ENCODE peak calls at places on chromosome 16, in six cellular contexts. One of them, this sample, is unnamed.

GRCh38 chr16:4179763-4180260 is 62.1 kb downstream of the SRL start:
- DNase-seq in A549: no peak
- DNase-seq in sigmoid colon: no peak
- DNase-seq in uterus: no peak
- DNase-seq in tibial nerve: no peak
- DNase-seq in stomach: no peak
- DNase-seq in this sample: no peak

GRCh38 chr16:86979061-86979460 is 338.1 kb downstream of the C16orf95 start:
- DNase-seq in A549: no peak
- DNase-seq in sigmoid colon: peak
- DNase-seq in uterus: no peak
- DNase-seq in tibial nerve: no peak
- DNase-seq in stomach: no peak
- DNase-seq in this sample: no peak

GRCh38 chr16:8886593-8887437 is 4.7 kb downstream of the LITAFD start:
- DNase-seq in A549: no peak
- DNase-seq in sigmoid colon: no peak
- DNase-seq in uterus: no peak
- DNase-seq in tibial nerve: no peak
- DNase-seq in stomach: no peak
- DNase-seq in this sample: no peak

GRCh38 chr16:87459027-87459426 is 33.8 kb downstream of the ZCCHC14 start:
- DNase-seq in A549: no peak
- DNase-seq in sigmoid colon: no peak
- DNase-seq in uterus: no peak
- DNase-seq in tibial nerve: no peak
- DNase-seq in stomach: no peak
- DNase-seq in this sample: no peak

GRCh38 chr16:85309656-85310587 is 197.7 kb upstream of the CIBAR2 start:
- DNase-seq in A549: no peak
- DNase-seq in sigmoid colon: peak
- DNase-seq in uterus: no peak
- DNase-seq in tibial nerve: peak
- DNase-seq in stomach: no peak
- DNase-seq in this sample: no peak

GRCh38 chr16:2278272-2278608 is 10.3 kb upstream of the RNPS1 start:
- DNase-seq in A549: no peak
- DNase-seq in sigmoid colon: no peak
- DNase-seq in uterus: no peak
- DNase-seq in tibial nerve: no peak
- DNase-seq in stomach: no peak
- DNase-seq in this sample: no peak

GRCh38 chr16:14111713-14112538 is 40.8 kb downstream of the MRTFB start:
- DNase-seq in A549: no peak
- DNase-seq in sigmoid colon: peak
- DNase-seq in uterus: peak
- DNase-seq in tibial nerve: peak
- DNase-seq in stomach: peak
- DNase-seq in this sample: peak

GRCh38 chr16:73052441-73053030 is 4.6 kb upstream of the ZFHX3 start:
- DNase-seq in A549: no peak
- DNase-seq in sigmoid colon: peak
- DNase-seq in uterus: no peak
- DNase-seq in tibial nerve: no peak
- DNase-seq in stomach: no peak
- DNase-seq in this sample: no peak

GRCh38 chr16:56246051-56246817 is 54.9 kb downstream of the GNAO1 start:
- DNase-seq in A549: peak
- DNase-seq in sigmoid colon: peak
- DNase-seq in uterus: no peak
- DNase-seq in tibial nerve: peak
- DNase-seq in stomach: no peak
- DNase-seq in this sample: no peak

GRCh38 chr16:85350973-85351372 is 238.7 kb upstream of the CIBAR2 start:
- DNase-seq in A549: peak
- DNase-seq in sigmoid colon: peak
- DNase-seq in uterus: peak
- DNase-seq in tibial nerve: peak
- DNase-seq in stomach: peak
- DNase-seq in this sample: peak

GRCh38 chr16:78005881-78006280 is 16.5 kb upstream of the CLEC3A start:
- DNase-seq in A549: peak
- DNase-seq in sigmoid colon: no peak
- DNase-seq in uterus: no peak
- DNase-seq in tibial nerve: no peak
- DNase-seq in stomach: no peak
- DNase-seq in this sample: no peak

GRCh38 chr16:11313493-11314308 is 31.6 kb upstream of the RMI2 start:
- DNase-seq in A549: no peak
- DNase-seq in sigmoid colon: no peak
- DNase-seq in uterus: no peak
- DNase-seq in tibial nerve: no peak
- DNase-seq in stomach: no peak
- DNase-seq in this sample: no peak

GRCh38 chr16:24685539-24686432 is 43.7 kb upstream of the TNRC6A start:
- DNase-seq in A549: peak
- DNase-seq in sigmoid colon: peak
- DNase-seq in uterus: peak
- DNase-seq in tibial nerve: peak
- DNase-seq in stomach: peak
- DNase-seq in this sample: peak

GRCh38 chr16:72847187-72848044 is 200.5 kb downstream of the ZFHX3 start:
- DNase-seq in A549: peak
- DNase-seq in sigmoid colon: no peak
- DNase-seq in uterus: no peak
- DNase-seq in tibial nerve: no peak
- DNase-seq in stomach: no peak
- DNase-seq in this sample: no peak

GRCh38 chr16:35485915-35486314 is 2026.5 kb downstream of the TP53TG3F start:
- DNase-seq in A549: no peak
- DNase-seq in sigmoid colon: no peak
- DNase-seq in uterus: no peak
- DNase-seq in tibial nerve: no peak
- DNase-seq in stomach: no peak
- DNase-seq in this sample: no peak

GRCh38 chr16:89407282-89407924 is 83.0 kb downstream of the ANKRD11 start:
- DNase-seq in A549: no peak
- DNase-seq in sigmoid colon: no peak
- DNase-seq in uterus: no peak
- DNase-seq in tibial nerve: no peak
- DNase-seq in stomach: no peak
- DNase-seq in this sample: no peak

GRCh38 chr16:82016268-82016667 is 5.0 kb upstream of the SDR42E1 start:
- DNase-seq in A549: peak
- DNase-seq in sigmoid colon: no peak
- DNase-seq in uterus: no peak
- DNase-seq in tibial nerve: no peak
- DNase-seq in stomach: no peak
- DNase-seq in this sample: no peak

GRCh38 chr16:7888421-7888820 is 555.8 kb downstream of the RBFOX1 start:
- DNase-seq in A549: no peak
- DNase-seq in sigmoid colon: no peak
- DNase-seq in uterus: no peak
- DNase-seq in tibial nerve: no peak
- DNase-seq in stomach: no peak
- DNase-seq in this sample: no peak

GRCh38 chr16:25052530-25052929 is 37.4 kb upstream of the ARHGAP17 start:
- DNase-seq in A549: no peak
- DNase-seq in sigmoid colon: no peak
- DNase-seq in uterus: no peak
- DNase-seq in tibial nerve: no peak
- DNase-seq in stomach: peak
- DNase-seq in this sample: no peak

GRCh38 chr16:84863485-84863814 is 43.7 kb downstream of the CRISPLD2 start:
- DNase-seq in A549: no peak
- DNase-seq in sigmoid colon: no peak
- DNase-seq in uterus: no peak
- DNase-seq in tibial nerve: no peak
- DNase-seq in stomach: no peak
- DNase-seq in this sample: no peak

GRCh38 chr16:24609417-24609739 is 70.0 kb downstream of the RBBP6 start:
- DNase-seq in A549: no peak
- DNase-seq in sigmoid colon: no peak
- DNase-seq in uterus: no peak
- DNase-seq in tibial nerve: no peak
- DNase-seq in stomach: no peak
- DNase-seq in this sample: no peak

DNA sequence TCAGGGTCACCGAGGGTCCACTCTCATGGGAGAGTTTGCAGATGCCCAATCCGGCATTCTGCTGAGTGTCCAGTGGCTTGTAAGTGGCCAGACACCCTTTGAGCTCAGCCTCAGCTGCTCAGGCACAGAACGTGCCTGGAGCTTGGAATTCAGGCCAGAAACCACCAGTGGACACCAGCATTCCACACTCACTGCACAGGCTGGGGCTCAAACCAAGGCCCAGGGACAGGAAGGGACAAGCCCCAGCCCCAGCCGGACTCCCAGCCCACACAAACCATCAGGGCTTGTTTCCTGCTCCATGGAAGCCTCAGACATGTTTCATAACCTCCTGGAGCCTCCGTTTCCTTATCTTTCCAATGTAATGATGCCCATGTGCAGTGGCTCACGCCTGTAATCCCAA is 5.0 kb upstream of the NPRL3 start:
- DNase-seq in A549: no peak
- DNase-seq in sigmoid colon: no peak
- DNase-seq in uterus: no peak
- DNase-seq in tibial nerve: no peak
- DNase-seq in stomach: no peak
- DNase-seq in this sample: no peak
- TF ChIP-seq POLR2A in A549: no peak
- TF ChIP-seq POLR2A in sigmoid colon: no peak
- TF ChIP-seq POLR2A in uterus: no peak
- TF ChIP-seq POLR2A in tibial nerve: no peak
- TF ChIP-seq POLR2A in stomach: no peak
- TF ChIP-seq POLR2A in this sample: no peak

GRCh38 chr16:23494188-23494587 is 16.1 kb downstream of the GGA2 start:
- DNase-seq in A549: no peak
- DNase-seq in sigmoid colon: no peak
- DNase-seq in uterus: no peak
- DNase-seq in tibial nerve: no peak
- DNase-seq in stomach: no peak
- DNase-seq in this sample: no peak
- TF ChIP-seq CTCF in A549: no peak
- TF ChIP-seq CTCF in sigmoid colon: no peak
- TF ChIP-seq CTCF in uterus: no peak
- TF ChIP-seq CTCF in tibial nerve: no peak
- TF ChIP-seq CTCF in stomach: no peak
- TF ChIP-seq CTCF in this sample: no peak

DNA sequence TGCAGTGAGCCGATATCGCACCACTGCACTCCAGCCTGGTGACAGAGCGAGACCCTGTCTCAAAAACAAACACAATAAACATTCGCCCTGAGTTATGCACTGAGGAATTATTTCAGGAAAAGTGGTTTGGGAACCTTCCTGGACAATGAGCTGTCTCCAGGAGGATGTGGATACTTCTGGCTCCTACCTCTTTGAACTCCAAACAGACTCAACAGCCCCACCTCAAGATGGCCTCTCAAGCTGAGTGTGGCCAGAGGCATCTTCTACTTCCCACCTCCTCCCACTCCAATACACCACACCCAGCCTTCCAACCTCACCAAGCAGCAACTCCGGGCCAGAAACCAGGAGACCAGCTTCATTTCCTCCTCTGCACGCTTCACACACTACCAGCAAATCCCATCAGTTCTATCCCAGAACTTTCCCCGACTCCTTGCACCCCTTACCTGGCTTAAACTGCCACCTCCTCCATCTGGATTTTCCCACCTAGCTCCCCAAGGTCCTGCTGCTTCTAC is 11.6 kb downstream of the HBQ1 start:
- DNase-seq in A549: no peak
- DNase-seq in sigmoid colon: no peak
- DNase-seq in uterus: no peak
- DNase-seq in tibial nerve: no peak
- DNase-seq in stomach: no peak
- DNase-seq in this sample: no peak
- H3K27ac ChIP-seq in A549: no peak
- H3K27ac ChIP-seq in sigmoid colon: no peak
- H3K27ac ChIP-seq in uterus: no peak
- H3K27ac ChIP-seq in tibial nerve: no peak
- H3K27ac ChIP-seq in stomach: no peak
- H3K27ac ChIP-seq in this sample: no peak

GRCh38 chr16:27169511-27170071 is 33.7 kb upstream of the KDM8 start:
- DNase-seq in A549: peak
- DNase-seq in sigmoid colon: no peak
- DNase-seq in uterus: no peak
- DNase-seq in tibial nerve: no peak
- DNase-seq in stomach: peak
- DNase-seq in this sample: no peak

GRCh38 chr16:27161398-27161797 is 41.9 kb upstream of the KDM8 start:
- DNase-seq in A549: no peak
- DNase-seq in sigmoid colon: no peak
- DNase-seq in uterus: no peak
- DNase-seq in tibial nerve: no peak
- DNase-seq in stomach: no peak
- DNase-seq in this sample: no peak

GRCh38 chr16:27168790-27169189 is 34.5 kb upstream of the KDM8 start:
- DNase-seq in A549: no peak
- DNase-seq in sigmoid colon: no peak
- DNase-seq in uterus: no peak
- DNase-seq in tibial nerve: no peak
- DNase-seq in stomach: no peak
- DNase-seq in this sample: no peak

DNA sequence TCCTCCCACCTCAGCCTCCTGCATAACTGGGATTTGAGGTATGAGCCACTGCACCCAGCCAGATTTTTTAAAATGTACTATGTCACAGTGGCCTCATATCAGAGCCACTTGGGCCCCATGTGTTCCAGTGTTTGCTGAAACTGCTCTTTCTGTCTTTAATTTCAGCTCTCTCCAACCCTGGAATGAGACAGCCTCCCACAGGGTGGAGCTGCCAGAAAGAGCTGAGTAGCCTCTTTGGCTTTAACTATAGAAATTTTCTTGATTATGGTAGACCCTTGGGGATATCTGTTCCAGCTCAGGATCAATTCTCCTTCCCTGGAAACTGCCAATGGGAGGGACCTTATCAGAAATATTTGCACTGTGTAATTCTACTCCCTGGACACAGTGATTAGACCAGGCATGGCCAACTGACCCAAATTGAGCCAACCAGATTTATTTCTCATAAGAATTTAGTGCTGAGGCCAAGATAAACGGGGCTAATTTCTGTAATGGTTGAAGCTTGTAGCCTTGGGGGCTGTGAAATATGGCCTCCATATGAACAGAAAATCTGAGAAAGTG is 39.0 kb upstream of the KDM8 start:
- DNase-seq in A549: no peak
- DNase-seq in sigmoid colon: no peak
- DNase-seq in uterus: no peak
- DNase-seq in tibial nerve: no peak
- DNase-seq in stomach: no peak
- DNase-seq in this sample: no peak
- TF ChIP-seq POLR2A in A549: no peak
- TF ChIP-seq POLR2A in sigmoid colon: no peak
- TF ChIP-seq POLR2A in uterus: no peak
- TF ChIP-seq POLR2A in tibial nerve: no peak
- TF ChIP-seq POLR2A in stomach: no peak
- TF ChIP-seq POLR2A in this sample: no peak

GRCh38 chr16:20104563-20105183 is 31.0 kb upstream of the GPR139 start:
- DNase-seq in A549: no peak
- DNase-seq in sigmoid colon: no peak
- DNase-seq in uterus: no peak
- DNase-seq in tibial nerve: no peak
- DNase-seq in stomach: no peak
- DNase-seq in this sample: no peak
- TF ChIP-seq CTCF in A549: no peak
- TF ChIP-seq CTCF in sigmoid colon: no peak
- TF ChIP-seq CTCF in uterus: no peak
- TF ChIP-seq CTCF in tibial nerve: no peak
- TF ChIP-seq CTCF in stomach: no peak
- TF ChIP-seq CTCF in this sample: no peak

This sample was measured in ovary.